ENCODE peak calls at places on chromosomes 11 and 22, in nine cellular contexts. G is adrenal gland, Q is hypothalamus, L is ACHN, D is EL, X is COR-L47, P is right cardiac atrium, E is Ammon's horn, A is PC-3. C is an unnamed sample.

GRCh38 chr11:76805206-76805913 is 22.2 kb downstream of the TSKU start:
- DNase-seq in P (peak), Q (no peak), D (no peak), G (peak), X (no peak), E (no peak), L (no peak), A (no peak), C (no peak)

GRCh38 chr11:122032317-122032716 is 83.7 kb downstream of the BLID start:
- DNase-seq in A (no peak), E (no peak), Q (no peak), P (no peak), L (no peak), X (no peak), G (no peak), D (peak), C (no peak)

GRCh38 chr22:41826430-41827383 is 6.2 kb upstream of the SREBF2 start:
- DNase-seq in E (no peak), D (no peak), G (peak), A (no peak), L (no peak), X (no peak), P (no peak), Q (peak), C (peak)

GRCh38 chr22:28015676-28016601 is 96.9 kb upstream of the PITPNB start:
- DNase-seq in X (no peak), Q (no peak), A (no peak), L (no peak), D (no peak), G (peak), P (no peak), E (no peak), C (peak)

GRCh38 chr11:63610604-63611394 is 3.4 kb downstream of the PLAAT3 start:
- DNase-seq in P (no peak), L (peak), A (no peak), Q (no peak), D (no peak), X (peak), G (peak), E (peak), C (no peak)

GRCh38 chr11:3808846-3809623 is 675 bp downstream of the PGAP2 start:
- DNase-seq in A (peak), X (peak), E (no peak), Q (no peak), G (no peak), P (no peak), D (peak), L (peak), C (peak)

GRCh38 chr11:70550456-70551195 is 152.3 kb downstream of the CTTN start:
- DNase-seq in D (no peak), X (no peak), L (no peak), E (no peak), A (no peak), G (no peak), P (no peak), Q (no peak), C (no peak)

GRCh38 chr11:103338621-103339484 is 229.6 kb downstream of the DYNC2H1 start:
- DNase-seq in L (peak), D (peak), Q (no peak), P (no peak), A (peak), G (no peak), E (no peak), X (no peak), C (no peak)

GRCh38 chr11:19679952-19680823 is 32.4 kb upstream of the NAV2 start:
- DNase-seq in P (peak), E (peak), A (peak), L (peak), X (no peak), Q (no peak), G (peak), D (peak), C (peak)

GRCh38 chr11:57777969-57778317 is 16.3 kb downstream of the CTNND1 start:
- DNase-seq in P (no peak), L (no peak), D (no peak), E (no peak), X (no peak), Q (no peak), G (no peak), A (peak), C (peak)

GRCh38 chr11:45751430-45751829 is 53.5 kb upstream of the SLC35C1 start:
- DNase-seq in X (peak), P (no peak), A (no peak), G (no peak), L (no peak), Q (no peak), E (peak), D (no peak), C (no peak)

GRCh38 chr11:67438121-67438902 is 830 bp upstream of the PTPRCAP start:
- DNase-seq in X (no peak), Q (no peak), A (no peak), D (no peak), L (no peak), P (peak), G (no peak), E (no peak), C (peak)

GRCh38 chr11:83990160-83990733 is 704.1 kb upstream of the CCDC90B start:
- DNase-seq in P (peak), X (no peak), L (no peak), E (peak), Q (no peak), A (no peak), G (peak), D (no peak), C (no peak)

GRCh38 chr11:129490004-129490403 is 114.4 kb downstream of the BARX2 start:
- DNase-seq in L (no peak), X (no peak), E (no peak), A (no peak), G (no peak), D (no peak), P (no peak), Q (no peak), C (no peak)

GRCh38 chr22:40965936-40966557 is 14.9 kb downstream of the RBX1 start:
- DNase-seq in P (no peak), E (no peak), L (no peak), D (no peak), G (no peak), Q (no peak), A (no peak), X (no peak), C (no peak)

GRCh38 chr11:70443043-70444030 is 45.0 kb downstream of the CTTN start:
- DNase-seq in A (no peak), E (no peak), L (no peak), D (peak), X (no peak), Q (no peak), P (no peak), G (no peak), C (no peak)

GRCh38 chr11:70699294-70700221 is 301.2 kb downstream of the CTTN start:
- DNase-seq in P (no peak), E (no peak), D (no peak), Q (no peak), L (no peak), G (peak), X (no peak), A (peak), C (no peak)

GRCh38 chr11:130115218-130115617 is 44.4 kb upstream of the ST14 start:
- DNase-seq in L (no peak), P (no peak), A (peak), X (peak), G (no peak), E (no peak), D (peak), Q (no peak), C (no peak)

GRCh38 chr11:45606514-45607024 is 58.9 kb downstream of the CHST1 start:
- DNase-seq in G (no peak), A (no peak), L (no peak), Q (no peak), D (no peak), P (no peak), X (peak), E (peak), C (no peak)

GRCh38 chr11:113874096-113874919 is 1.1 kb downstream of the USP28 start:
- DNase-seq in A (no peak), L (no peak), D (peak), P (no peak), Q (no peak), E (no peak), X (no peak), G (peak), C (no peak)

GRCh38 chr22:39994046-39994565 is 648 bp upstream of the FAM83F start:
- DNase-seq in A (no peak), E (no peak), X (no peak), Q (no peak), P (no peak), D (no peak), L (no peak), G (no peak), C (no peak)

GRCh38 chr22:48055827-48056226 is 1293.4 kb downstream of the TBC1D22A start:
- DNase-seq in E (no peak), A (peak), X (no peak), D (no peak), G (peak), P (no peak), Q (no peak), L (no peak), C (no peak)

GRCh38 chr22:50674127-50674493 is 1.5 kb downstream of the SHANK3 start:
- DNase-seq in Q (no peak), X (no peak), G (no peak), L (no peak), P (no peak), D (no peak), E (no peak), A (no peak), C (no peak)

GRCh38 chr11:9601041-9601875 is 27.8 kb downstream of the WEE1 start:
- DNase-seq in Q (no peak), A (no peak), D (peak), P (peak), L (no peak), X (no peak), E (peak), G (no peak), C (peak)

GRCh38 chr11:93116641-93117577 is 80.9 kb downstream of the SLC36A4 start:
- DNase-seq in P (no peak), A (peak), X (no peak), G (no peak), D (no peak), L (no peak), Q (no peak), E (no peak), C (peak)

GRCh38 chr22:17797721-17798559 is 23.7 kb upstream of the BID start:
- DNase-seq in P (peak), A (no peak), D (no peak), E (peak), X (no peak), L (no peak), Q (no peak), G (no peak), C (no peak)

GRCh38 chr11:7999795-8000194 is 12.7 kb downstream of the EIF3F start:
- DNase-seq in E (no peak), D (no peak), G (peak), X (no peak), Q (no peak), P (no peak), A (no peak), L (no peak), C (no peak)

GRCh38 chr11:120985718-120986569 is 38.0 kb upstream of the TBCEL start:
- DNase-seq in E (peak), A (peak), G (peak), L (peak), X (peak), Q (no peak), D (peak), P (peak), C (peak)

C was measured in transverse colon.